ENCODE peak calls at places on chromosomes 3 and 15, in six cellular contexts. Q, D, J, V, X and K are unnamed samples.

GRCh38 chr3:111846717-111847116 is 12.3 kb upstream of the PHLDB2 start:
- DNase-seq in Q (no peak), D (no peak), J (no peak), V (no peak), X (no peak), K (no peak)

GRCh38 chr3:27072943-27073725 is 296.0 kb downstream of the NEK10 start:
- DNase-seq in Q (no peak), D (no peak), J (no peak), V (peak), X (no peak), K (no peak)

GRCh38 chr15:31758126-31758525 is 272.2 kb upstream of the CHRNA7 start:
- DNase-seq in Q (no peak), D (peak), J (no peak), V (no peak), X (peak), K (peak)

GRCh38 chr3:194619741-194620140 is 13.5 kb downstream of the TMEM44 start:
- DNase-seq in Q (no peak), D (no peak), J (no peak), V (no peak), X (no peak), K (no peak)

GRCh38 chr15:85941186-85941855 is 138.3 kb upstream of the AGBL1 start:
- DNase-seq in Q (peak), D (no peak), J (no peak), V (no peak), X (no peak), K (no peak)

GRCh38 chr15:40336129-40337122 is 4.3 kb downstream of the CCDC9B start:
- DNase-seq in Q (no peak), D (no peak), J (peak), V (no peak), X (no peak), K (no peak)

GRCh38 chr3:194166682-194167479 is 30.9 kb downstream of the HES1 start:
- DNase-seq in Q (peak), D (peak), J (no peak), V (no peak), X (no peak), K (no peak)

GRCh38 chr3:142647856-142648255 is 51.7 kb downstream of the PLS1 start:
- DNase-seq in Q (no peak), D (no peak), J (no peak), V (no peak), X (no peak), K (no peak)

GRCh38 chr3:159486580-159486979 is 502.1 kb upstream of the IL12A start:
- DNase-seq in Q (no peak), D (no peak), J (peak), V (no peak), X (no peak), K (no peak)

GRCh38 chr15:83380682-83381081 is 66.5 kb upstream of the SH3GL3 start:
- DNase-seq in Q (no peak), D (no peak), J (peak), V (no peak), X (peak), K (no peak)

GRCh38 chr3:12509466-12509865 is 25.2 kb downstream of the TSEN2 start:
- DNase-seq in Q (no peak), D (no peak), J (no peak), V (no peak), X (no peak), K (no peak)

GRCh38 chr3:42762046-42762724 is 10.9 kb downstream of the CCDC13 start:
- DNase-seq in Q (no peak), D (no peak), J (no peak), V (no peak), X (no peak), K (no peak)

GRCh38 chr3:45176912-45177311 is 30.7 kb upstream of the CDCP1 start:
- DNase-seq in Q (no peak), D (no peak), J (no peak), V (no peak), X (no peak), K (no peak)

GRCh38 chr3:123343296-123344174 is 105.4 kb downstream of the ADCY5 start:
- DNase-seq in Q (no peak), D (no peak), J (no peak), V (no peak), X (no peak), K (no peak)

GRCh38 chr3:153910387-153910786 is 210.8 kb upstream of the ARHGEF26 start:
- DNase-seq in Q (no peak), D (no peak), J (no peak), V (no peak), X (no peak), K (no peak)